ENCODE peak calls at places on chromosome 17, in nine cellular contexts. E is heart left ventricle; M is HFF-Myc; R is renal cortical epithelial cell; G is head of caudate nucleus; N is breast epithelium; Q is stimulated activated CD8-positive, alpha-beta memory T cell treated with anti-CD3 and anti-CD28 coated beads, Interleukin-4, amount 100 ng/mL, for 1 hour; H is activated naive CD4-positive, alpha-beta T cell treated with anti-CD3 and anti-CD28 coated beads, Interleukin-2, amount 50 U/mL, for 16 hours; O is NCI-H1092 treated with DMSO at 0.1 percent for 48 hours. D is an unnamed sample.

GRCh38 chr17:36980281-36980761 is 31.6 kb downstream of the AATF start:
- DNase-seq in E (no peak), M (peak), R (peak), G (no peak), N (no peak), Q (no peak), H (no peak), O (no peak), D (no peak)

GRCh38 chr17:78925662-78926555 is 722 bp upstream of the TIMP2 start:
- DNase-seq in E (peak), M (peak), R (no peak), G (no peak), N (peak), Q (no peak), H (no peak), O (no peak), D (peak)

GRCh38 chr17:3043737-3044365 is 19.6 kb downstream of the OR1D5 start:
- DNase-seq in E (no peak), M (no peak), R (no peak), G (no peak), N (no peak), Q (no peak), H (no peak), O (no peak), D (no peak)

GRCh38 chr17:79808763-79809529 is 12.1 kb upstream of the CBX8 start:
- DNase-seq in E (no peak), M (no peak), R (peak), G (no peak), N (no peak), Q (no peak), H (no peak), O (peak), D (no peak)

GRCh38 chr17:68238894-68239293 is 8.9 kb upstream of the AMZ2 start:
- DNase-seq in E (no peak), M (no peak), R (no peak), G (no peak), N (no peak), Q (no peak), H (no peak), O (no peak), D (no peak)

GRCh38 chr17:62616993-62617893 is 10.2 kb upstream of the MRC2 start:
- DNase-seq in E (no peak), M (no peak), R (no peak), G (no peak), N (no peak), Q (no peak), H (no peak), O (no peak), D (no peak)

GRCh38 chr17:82752371-82753200 is 721 bp downstream of the TBCD start:
- DNase-seq in E (peak), M (no peak), R (no peak), G (no peak), N (no peak), Q (no peak), H (no peak), O (no peak), D (no peak)

GRCh38 chr17:1376061-1376460 is 24.0 kb downstream of the YWHAE start:
- DNase-seq in E (no peak), M (no peak), R (no peak), G (no peak), N (no peak), Q (no peak), H (no peak), O (no peak), D (no peak)

GRCh38 chr17:81119223-81120148 is 45.8 kb upstream of the PVALEF start:
- DNase-seq in E (peak), M (peak), R (peak), G (peak), N (peak), Q (peak), H (peak), O (peak), D (peak)

GRCh38 chr17:50014471-50015088 is 19.6 kb upstream of the DLX3 start:
- DNase-seq in E (no peak), M (no peak), R (no peak), G (no peak), N (no peak), Q (no peak), H (no peak), O (no peak), D (no peak)

GRCh38 chr17:47705536-47706481 is 11.8 kb downstream of the TBKBP1 start:
- DNase-seq in E (peak), M (no peak), R (no peak), G (no peak), N (no peak), Q (no peak), H (peak), O (no peak), D (no peak)

GRCh38 chr17:56142325-56142724 is 10.9 kb upstream of the ANKFN1 start:
- DNase-seq in E (no peak), M (no peak), R (peak), G (no peak), N (no peak), Q (no peak), H (no peak), O (no peak), D (no peak)

GRCh38 chr17:72567774-72568173 is 447.0 kb downstream of the SOX9 start:
- DNase-seq in E (no peak), M (no peak), R (no peak), G (no peak), N (no peak), Q (no peak), H (no peak), O (peak), D (no peak)

GRCh38 chr17:43974541-43975315 is 21.0 kb upstream of the PYY start:
- DNase-seq in E (no peak), M (no peak), R (no peak), G (no peak), N (no peak), Q (no peak), H (no peak), O (no peak), D (no peak)

GRCh38 chr17:40854175-40854814 is 12.7 kb downstream of the KRT12 start:
- DNase-seq in E (no peak), M (peak), R (peak), G (no peak), N (no peak), Q (no peak), H (no peak), O (no peak), D (no peak)

GRCh38 chr17:79369001-79369400 is 241.8 kb downstream of the RBFOX3 start:
- DNase-seq in E (no peak), M (no peak), R (no peak), G (no peak), N (no peak), Q (no peak), H (no peak), O (no peak), D (no peak)

GRCh38 chr17:7354262-7354781 is 634 bp upstream of the TMEM95 start:
- DNase-seq in E (no peak), M (no peak), R (no peak), G (no peak), N (no peak), Q (no peak), H (no peak), O (no peak), D (no peak)

GRCh38 chr17:58516644-58517377 is 2.4 kb upstream of the MTMR4 start:
- DNase-seq in E (no peak), M (no peak), R (no peak), G (no peak), N (no peak), Q (no peak), H (no peak), O (no peak), D (no peak)

GRCh38 chr17:12545877-12546513 is 119.7 kb upstream of the MYOCD start:
- DNase-seq in E (peak), M (peak), R (peak), G (no peak), N (no peak), Q (no peak), H (no peak), O (peak), D (no peak)